ENCODE peak calls at places on chromosomes 5 and 9, in four cellular contexts. One of them, this sample, is unnamed. For H3K9me3, the result is how much of the 10 kb centered on the place peaks cover.

GRCh38 chr5:143824851-143825720 is 13.1 kb downstream of the HMHB1 start:
- DNase-seq in vagina: no peak
- DNase-seq in body of pancreas: peak
- DNase-seq in heart left ventricle: peak
- DNase-seq in this sample: peak

GRCh38 chr5:141343953-141344463 is 379 bp downstream of the PCDHGA3 start:
- DNase-seq in vagina: no peak
- DNase-seq in heart left ventricle: no peak
- DNase-seq in body of pancreas: no peak
- DNase-seq in this sample: no peak

GRCh38 chr9:20043035-20043434 is 254.2 kb upstream of the SLC24A2 start:
- DNase-seq in heart left ventricle: no peak
- DNase-seq in body of pancreas: no peak
- DNase-seq in vagina: no peak
- DNase-seq in this sample: no peak

GRCh38 chr5:72209515-72210115 is 102.3 kb downstream of the MAP1B start:
- DNase-seq in heart left ventricle: no peak
- DNase-seq in body of pancreas: no peak
- DNase-seq in vagina: no peak
- DNase-seq in this sample: no peak

GRCh38 chr5:171978519-171978918 is 27.9 kb downstream of the FBXW11 start:
- DNase-seq in heart left ventricle: no peak
- DNase-seq in vagina: no peak
- DNase-seq in body of pancreas: no peak
- DNase-seq in this sample: no peak

GRCh38 chr9:14021871-14022525 is 291.9 kb downstream of the NFIB start:
- DNase-seq in body of pancreas: no peak
- DNase-seq in heart left ventricle: no peak
- DNase-seq in vagina: no peak
- DNase-seq in this sample: no peak

GRCh38 chr9:107174441-107174840 is 108.6 kb upstream of the RAD23B start:
- DNase-seq in vagina: no peak
- DNase-seq in body of pancreas: no peak
- DNase-seq in heart left ventricle: no peak
- DNase-seq in this sample: no peak

GRCh38 chr9:133437753-133438531 is 15.8 kb downstream of the ADAMTS13 start:
- DNase-seq in vagina: no peak
- DNase-seq in heart left ventricle: no peak
- DNase-seq in body of pancreas: no peak
- DNase-seq in this sample: no peak

GRCh38 chr5:368162-369084 is 46.9 kb downstream of the AHRR start:
- DNase-seq in vagina: peak
- DNase-seq in body of pancreas: no peak
- DNase-seq in heart left ventricle: peak
- DNase-seq in this sample: no peak

GRCh38 chr9:79360387-79361347 is 211.1 kb upstream of the TLE4 start:
- DNase-seq in vagina: no peak
- DNase-seq in heart left ventricle: no peak
- DNase-seq in body of pancreas: no peak
- DNase-seq in this sample: no peak

GRCh38 chr5:36877667-36878420 is 1.3 kb downstream of the NIPBL start:
- DNase-seq in body of pancreas: no peak
- DNase-seq in vagina: no peak
- DNase-seq in heart left ventricle: no peak
- DNase-seq in this sample: no peak

GRCh38 chr9:121359358-121360294 is 10.4 kb downstream of the STOM start:
- DNase-seq in vagina: no peak
- DNase-seq in body of pancreas: no peak
- DNase-seq in heart left ventricle: no peak
- DNase-seq in this sample: no peak

GRCh38 chr5:32290922-32291321 is 21.8 kb downstream of the MTMR12 start:
- DNase-seq in body of pancreas: peak
- DNase-seq in vagina: no peak
- DNase-seq in heart left ventricle: no peak
- DNase-seq in this sample: no peak

GRCh38 chr5:142235050-142235797 is 89.6 kb downstream of the SPRY4 start:
- DNase-seq in body of pancreas: no peak
- DNase-seq in heart left ventricle: no peak
- DNase-seq in vagina: no peak
- DNase-seq in this sample: no peak

GRCh38 chr5:35679351-35679750 is 61.7 kb downstream of the SPEF2 start:
- DNase-seq in body of pancreas: no peak
- DNase-seq in heart left ventricle: no peak
- DNase-seq in vagina: no peak
- DNase-seq in this sample: no peak

GRCh38 chr5:121819661-121820261 is 31.9 kb upstream of the FTMT start:
- DNase-seq in vagina: no peak
- DNase-seq in body of pancreas: no peak
- DNase-seq in heart left ventricle: no peak
- DNase-seq in this sample: no peak

GRCh38 chr5:132246806-132247205 is 10.7 kb upstream of the PDLIM4 start:
- DNase-seq in vagina: no peak
- DNase-seq in heart left ventricle: no peak
- DNase-seq in body of pancreas: no peak
- DNase-seq in this sample: no peak

GRCh38 chr9:126342621-126343031 is 16.0 kb downstream of the MVB12B start:
- DNase-seq in vagina: no peak
- DNase-seq in body of pancreas: no peak
- DNase-seq in heart left ventricle: no peak
- DNase-seq in this sample: no peak

GRCh38 chr5:139294372-139295165 is 1.0 kb downstream of the MATR3 start:
- DNase-seq in vagina: no peak
- DNase-seq in heart left ventricle: peak
- DNase-seq in body of pancreas: peak
- DNase-seq in this sample: peak

GRCh38 chr5:106522296-106522695 is 1148.4 kb downstream of the EFNA5 start:
- DNase-seq in heart left ventricle: no peak
- DNase-seq in body of pancreas: no peak
- DNase-seq in vagina: no peak
- DNase-seq in this sample: no peak

GRCh38 chr5:989961-990530 is 18.6 kb upstream of the NKD2 start:
- DNase-seq in heart left ventricle: peak
- DNase-seq in vagina: no peak
- DNase-seq in body of pancreas: peak
- DNase-seq in this sample: peak

GRCh38 chr9:126463426-126463825 is 136.8 kb downstream of the MVB12B start:
- DNase-seq in heart left ventricle: no peak
- DNase-seq in body of pancreas: no peak
- DNase-seq in vagina: no peak
- DNase-seq in this sample: no peak

GRCh38 chr9:116859763-116860162 is 172.7 kb downstream of the TRIM32 start:
- DNase-seq in body of pancreas: peak
- DNase-seq in heart left ventricle: no peak
- DNase-seq in vagina: no peak
- DNase-seq in this sample: no peak

GRCh38 chr9:132651259-132651658 is 18.5 kb downstream of the DDX31 start:
- DNase-seq in heart left ventricle: no peak
- DNase-seq in vagina: no peak
- DNase-seq in body of pancreas: no peak
- DNase-seq in this sample: no peak

GRCh38 chr9:70601000-70601929 is 186.8 kb upstream of the KLF9 start:
- DNase-seq in heart left ventricle: peak
- DNase-seq in body of pancreas: peak
- DNase-seq in vagina: peak
- DNase-seq in this sample: peak

GRCh38 chr9:135349963-135350360 is 129.6 kb upstream of the PPP1R26 start:
- DNase-seq in vagina: no peak
- DNase-seq in body of pancreas: no peak
- DNase-seq in heart left ventricle: peak
- DNase-seq in this sample: no peak

GRCh38 chr5:54851449-54851848 is 133.9 kb downstream of the ESM1 start:
- DNase-seq in heart left ventricle: no peak
- DNase-seq in vagina: no peak
- DNase-seq in body of pancreas: no peak
- DNase-seq in this sample: no peak

DNA sequence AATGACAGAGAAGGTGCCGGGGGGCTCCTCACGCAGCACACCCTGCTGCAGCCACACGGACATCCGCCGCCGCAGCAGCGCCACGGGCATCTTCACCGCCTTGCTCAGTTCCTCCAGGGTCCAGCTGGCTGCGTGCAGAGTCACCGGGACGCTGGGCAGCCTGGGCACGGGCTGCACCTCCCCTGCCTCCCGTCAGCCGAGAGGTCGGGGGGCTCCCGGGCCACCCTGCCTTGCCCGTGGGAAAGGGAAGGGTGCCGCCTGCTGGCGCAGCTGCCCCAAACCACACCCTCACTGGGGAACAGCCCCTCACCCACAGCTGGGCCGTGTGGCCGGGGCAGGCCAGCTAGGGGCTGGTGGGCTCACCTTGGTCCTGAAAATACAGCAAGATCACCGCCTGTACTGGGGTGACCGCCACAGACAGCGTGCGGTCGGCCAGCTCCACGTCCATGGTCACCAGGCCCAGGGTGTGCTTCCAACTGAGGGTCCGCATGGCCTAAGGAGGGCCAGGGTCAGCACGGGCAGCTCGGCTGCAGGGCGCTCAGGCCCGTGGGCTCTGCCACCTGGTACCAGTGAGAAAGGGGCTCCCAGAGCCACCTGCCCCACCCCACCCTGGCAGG is 3.6 kb upstream of the TMEM210 start:
- DNase-seq in vagina: no peak
- DNase-seq in body of pancreas: no peak
- DNase-seq in heart left ventricle: no peak
- DNase-seq in this sample: no peak
- TF ChIP-seq CTCF in vagina: no peak
- TF ChIP-seq CTCF in body of pancreas: peak
- TF ChIP-seq CTCF in heart left ventricle: no peak
- TF ChIP-seq CTCF in this sample: no peak

GRCh38 chr9:100474082-100474949 is 1.4 kb downstream of the TMEFF1 start:
- DNase-seq in heart left ventricle: no peak
- DNase-seq in body of pancreas: no peak
- DNase-seq in vagina: no peak
- DNase-seq in this sample: no peak

GRCh38 chr9:100472725-100473261 is at the start of gene TMEFF1:
- DNase-seq in vagina: no peak
- DNase-seq in heart left ventricle: peak
- DNase-seq in body of pancreas: peak
- DNase-seq in this sample: no peak

GRCh38 chr9:100473271-100474081 is 527 bp downstream of the TMEFF1 start:
- DNase-seq in body of pancreas: peak
- DNase-seq in heart left ventricle: peak
- DNase-seq in vagina: no peak
- DNase-seq in this sample: peak

GRCh38 chr9:100474950-100475276 is 2.0 kb downstream of the TMEFF1 start:
- DNase-seq in body of pancreas: no peak
- DNase-seq in vagina: no peak
- DNase-seq in heart left ventricle: no peak
- DNase-seq in this sample: no peak

DNA sequence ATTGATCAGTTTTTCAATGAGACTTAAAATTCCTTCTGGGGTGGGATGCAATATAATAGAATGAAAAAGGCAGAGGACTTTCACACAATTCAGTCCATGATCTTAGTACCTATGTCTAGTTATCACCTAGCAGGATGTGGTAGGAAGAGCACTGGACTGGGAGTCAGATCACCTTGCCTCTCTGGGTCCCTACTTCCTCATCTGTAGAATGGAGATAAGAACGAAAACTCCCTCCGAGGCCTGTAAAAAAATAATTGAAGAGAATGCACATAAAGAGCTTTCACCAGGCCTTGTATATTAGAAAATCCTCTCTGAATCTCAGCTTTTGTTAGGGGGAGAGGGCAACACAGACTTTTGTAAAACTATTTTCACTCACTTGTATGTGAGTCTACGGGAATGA is 681 bp upstream of the TMEFF1 start:
- DNase-seq in heart left ventricle: no peak
- DNase-seq in vagina: no peak
- DNase-seq in body of pancreas: no peak
- DNase-seq in this sample: no peak
- H3K4me3 ChIP-seq in heart left ventricle: no peak
- H3K4me3 ChIP-seq in vagina: peak
- H3K4me3 ChIP-seq in body of pancreas: no peak
- H3K4me3 ChIP-seq in this sample: no peak

GRCh38 chr5:114695292-114695904 is 333.5 kb downstream of the KCNN2 start:
- DNase-seq in heart left ventricle: peak
- DNase-seq in vagina: no peak
- DNase-seq in body of pancreas: no peak
- DNase-seq in this sample: no peak
- H3K9me3 ChIP-seq in heart left ventricle: under half
- H3K9me3 ChIP-seq in vagina: under half
- H3K9me3 ChIP-seq in body of pancreas: under half
- H3K9me3 ChIP-seq in this sample: under half

DNA sequence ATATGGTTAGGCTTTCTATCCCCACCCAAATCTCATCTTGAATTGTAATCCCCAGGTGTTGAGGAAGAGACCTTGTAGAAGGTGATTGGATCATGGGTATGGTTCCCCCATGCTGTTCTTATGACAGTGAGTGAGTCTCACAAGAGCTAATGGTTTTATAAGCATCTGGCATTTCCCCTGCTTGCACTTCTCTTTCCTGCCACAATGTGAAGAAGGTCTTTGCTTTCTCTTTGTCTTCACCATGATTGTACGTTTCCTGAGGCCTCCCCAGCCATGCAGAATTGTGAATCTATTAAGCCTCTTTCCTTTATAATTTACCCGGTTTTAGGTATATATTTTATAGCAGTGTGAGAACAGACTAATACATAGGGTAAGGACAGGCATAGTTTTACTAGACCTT is 334.5 kb downstream of the TLR4 start:
- DNase-seq in vagina: no peak
- DNase-seq in body of pancreas: no peak
- DNase-seq in heart left ventricle: no peak
- DNase-seq in this sample: no peak
- TF ChIP-seq CTCF in vagina: no peak
- TF ChIP-seq CTCF in body of pancreas: no peak
- TF ChIP-seq CTCF in heart left ventricle: no peak
- TF ChIP-seq CTCF in this sample: no peak

GRCh38 chr5:150847334-150847695 is 994 bp downstream of the IRGM start:
- DNase-seq in vagina: no peak
- DNase-seq in body of pancreas: no peak
- DNase-seq in heart left ventricle: no peak
- DNase-seq in this sample: no peak
- H3K4me3 ChIP-seq in vagina: no peak
- H3K4me3 ChIP-seq in body of pancreas: no peak
- H3K4me3 ChIP-seq in heart left ventricle: no peak
- H3K4me3 ChIP-seq in this sample: no peak

GRCh38 chr9:137717776-137718327 is 99.0 kb downstream of the EHMT1 start:
- DNase-seq in body of pancreas: no peak
- DNase-seq in heart left ventricle: no peak
- DNase-seq in vagina: no peak
- DNase-seq in this sample: no peak
- H3K9me3 ChIP-seq in body of pancreas: under half
- H3K9me3 ChIP-seq in heart left ventricle: under half
- H3K9me3 ChIP-seq in vagina: under half
- H3K9me3 ChIP-seq in this sample: under half

DNA sequence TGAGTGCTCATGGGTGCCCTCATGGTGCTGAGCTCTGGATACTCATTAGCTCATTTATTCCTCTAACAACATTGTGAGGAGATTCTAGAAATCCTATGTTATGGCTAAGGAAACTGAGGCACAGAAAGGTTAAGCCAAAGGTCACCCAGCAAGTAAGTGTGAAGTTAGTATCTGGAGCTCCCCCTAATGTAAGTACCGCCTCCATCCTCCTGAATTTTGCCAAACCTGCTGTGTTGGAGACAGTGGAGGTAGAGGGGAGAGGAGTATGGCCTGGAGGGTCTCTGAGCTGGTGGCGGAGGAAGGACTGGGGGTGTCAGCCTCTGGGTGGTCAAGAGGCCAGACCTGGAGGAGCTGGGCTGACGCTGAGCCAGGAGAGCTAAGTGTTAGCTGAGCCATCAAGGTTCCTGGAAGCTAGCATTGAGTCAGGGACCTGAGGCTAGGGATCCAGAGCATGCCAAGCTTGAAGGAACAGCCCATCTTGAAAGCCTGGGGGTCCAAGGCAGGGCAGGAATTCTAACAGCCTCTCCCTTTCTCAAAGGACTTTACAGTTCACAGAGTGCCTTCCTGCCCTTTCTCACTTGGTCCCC is 114.8 kb downstream of the RGS3 start:
- DNase-seq in body of pancreas: no peak
- DNase-seq in vagina: no peak
- DNase-seq in heart left ventricle: peak
- DNase-seq in this sample: no peak
- TF ChIP-seq CTCF in body of pancreas: no peak
- TF ChIP-seq CTCF in vagina: no peak
- TF ChIP-seq CTCF in heart left ventricle: no peak
- TF ChIP-seq CTCF in this sample: no peak